ENCODE peak calls at places on chromosome 6, in six cellular contexts. One of them, this sample, is unnamed.

GRCh38 chr6:21132856-21133610 is 460.5 kb upstream of the SOX4 start:
- DNase-seq in activated naive CD4-positive, alpha-beta T cell treated with anti-CD3 and anti-CD28 coated beads, Interleukin-2, amount 50 U/mL, for 16 hours: no peak
- DNase-seq in amniotic stem cell: no peak
- DNase-seq in psoas muscle: no peak
- DNase-seq in GM13976: no peak
- DNase-seq in foreskin fibroblast: no peak
- DNase-seq in this sample: no peak

GRCh38 chr6:158818580-158819212 is 472 bp downstream of the EZR start:
- DNase-seq in activated naive CD4-positive, alpha-beta T cell treated with anti-CD3 and anti-CD28 coated beads, Interleukin-2, amount 50 U/mL, for 16 hours: peak; percentile 73
- DNase-seq in amniotic stem cell: peak; percentile 49
- DNase-seq in psoas muscle: peak; percentile 74
- DNase-seq in GM13976: peak; percentile 77
- DNase-seq in foreskin fibroblast: peak; percentile 81
- DNase-seq in this sample: peak; percentile 71

GRCh38 chr6:63634630-63635029 is 972 bp upstream of the PHF3 start:
- DNase-seq in activated naive CD4-positive, alpha-beta T cell treated with anti-CD3 and anti-CD28 coated beads, Interleukin-2, amount 50 U/mL, for 16 hours: no peak
- DNase-seq in amniotic stem cell: no peak
- DNase-seq in psoas muscle: no peak
- DNase-seq in GM13976: no peak
- DNase-seq in foreskin fibroblast: peak; percentile 17
- DNase-seq in this sample: no peak

GRCh38 chr6:150600302-150601017 is 775 bp downstream of the PLEKHG1 start:
- DNase-seq in activated naive CD4-positive, alpha-beta T cell treated with anti-CD3 and anti-CD28 coated beads, Interleukin-2, amount 50 U/mL, for 16 hours: peak; percentile 52
- DNase-seq in amniotic stem cell: peak; percentile 51
- DNase-seq in psoas muscle: peak; percentile 66
- DNase-seq in GM13976: peak; percentile 83
- DNase-seq in foreskin fibroblast: peak; percentile 74
- DNase-seq in this sample: peak; percentile 76

GRCh38 chr6:169398342-169399105 is 144.9 kb upstream of the THBS2 start:
- DNase-seq in activated naive CD4-positive, alpha-beta T cell treated with anti-CD3 and anti-CD28 coated beads, Interleukin-2, amount 50 U/mL, for 16 hours: no peak
- DNase-seq in amniotic stem cell: no peak
- DNase-seq in psoas muscle: no peak
- DNase-seq in GM13976: no peak
- DNase-seq in foreskin fibroblast: peak; percentile 74
- DNase-seq in this sample: no peak

GRCh38 chr6:39362487-39362865 is 40.0 kb upstream of the KCNK16 start:
- DNase-seq in activated naive CD4-positive, alpha-beta T cell treated with anti-CD3 and anti-CD28 coated beads, Interleukin-2, amount 50 U/mL, for 16 hours: no peak
- DNase-seq in amniotic stem cell: no peak
- DNase-seq in psoas muscle: no peak
- DNase-seq in GM13976: no peak
- DNase-seq in foreskin fibroblast: peak; percentile 61
- DNase-seq in this sample: no peak

GRCh38 chr6:144215402-144215931 is 65.2 kb downstream of the STX11 start:
- DNase-seq in activated naive CD4-positive, alpha-beta T cell treated with anti-CD3 and anti-CD28 coated beads, Interleukin-2, amount 50 U/mL, for 16 hours: peak; percentile 16
- DNase-seq in amniotic stem cell: no peak
- DNase-seq in psoas muscle: peak; percentile 63
- DNase-seq in GM13976: peak; percentile 55
- DNase-seq in foreskin fibroblast: peak; percentile 70
- DNase-seq in this sample: peak; percentile 50

GRCh38 chr6:102812242-102812641 is 1418.7 kb downstream of the GRIK2 start:
- DNase-seq in activated naive CD4-positive, alpha-beta T cell treated with anti-CD3 and anti-CD28 coated beads, Interleukin-2, amount 50 U/mL, for 16 hours: no peak
- DNase-seq in amniotic stem cell: no peak
- DNase-seq in psoas muscle: no peak
- DNase-seq in GM13976: no peak
- DNase-seq in foreskin fibroblast: peak; percentile 42
- DNase-seq in this sample: no peak

GRCh38 chr6:136982928-136983327 is 60.8 kb downstream of the SLC35D3 start:
- DNase-seq in activated naive CD4-positive, alpha-beta T cell treated with anti-CD3 and anti-CD28 coated beads, Interleukin-2, amount 50 U/mL, for 16 hours: no peak
- DNase-seq in amniotic stem cell: no peak
- DNase-seq in psoas muscle: no peak
- DNase-seq in GM13976: no peak
- DNase-seq in foreskin fibroblast: no peak
- DNase-seq in this sample: no peak

GRCh38 chr6:49479308-49480004 is 16.3 kb downstream of the CENPQ start:
- DNase-seq in activated naive CD4-positive, alpha-beta T cell treated with anti-CD3 and anti-CD28 coated beads, Interleukin-2, amount 50 U/mL, for 16 hours: no peak
- DNase-seq in amniotic stem cell: no peak
- DNase-seq in psoas muscle: no peak
- DNase-seq in GM13976: no peak
- DNase-seq in foreskin fibroblast: no peak
- DNase-seq in this sample: no peak

GRCh38 chr6:57221191-57221935 is 744 bp downstream of the RAB23 start:
- DNase-seq in activated naive CD4-positive, alpha-beta T cell treated with anti-CD3 and anti-CD28 coated beads, Interleukin-2, amount 50 U/mL, for 16 hours: peak; percentile 52
- DNase-seq in amniotic stem cell: peak; percentile 37
- DNase-seq in psoas muscle: peak; percentile 82
- DNase-seq in GM13976: peak; percentile 72
- DNase-seq in foreskin fibroblast: peak; percentile 88
- DNase-seq in this sample: peak; percentile 69

GRCh38 chr6:141641406-141641805 is 491.3 kb upstream of the GJE1 start:
- DNase-seq in activated naive CD4-positive, alpha-beta T cell treated with anti-CD3 and anti-CD28 coated beads, Interleukin-2, amount 50 U/mL, for 16 hours: no peak
- DNase-seq in amniotic stem cell: no peak
- DNase-seq in psoas muscle: no peak
- DNase-seq in GM13976: no peak
- DNase-seq in foreskin fibroblast: no peak
- DNase-seq in this sample: no peak

GRCh38 chr6:44271914-44272313 is 1.7 kb downstream of the TMEM151B start:
- DNase-seq in activated naive CD4-positive, alpha-beta T cell treated with anti-CD3 and anti-CD28 coated beads, Interleukin-2, amount 50 U/mL, for 16 hours: no peak
- DNase-seq in amniotic stem cell: no peak
- DNase-seq in psoas muscle: no peak
- DNase-seq in GM13976: no peak
- DNase-seq in foreskin fibroblast: no peak
- DNase-seq in this sample: no peak